ENCODE peak calls at places on chromosomes 6 and 20, in four cellular contexts. F is HCT116, M is HFF-Myc, E is glutamatergic neuron. X is an unnamed sample.

GRCh38 chr20:24917797-24918578 is 31.1 kb upstream of the CST7 start:
- DNase-seq in F (peak; percentile 23), E (peak; percentile 85), M (peak; percentile 19), X (no peak)

GRCh38 chr6:24520929-24521546 is 26.3 kb downstream of the ALDH5A1 start:
- DNase-seq in M (no peak), E (peak; percentile 72), F (peak; percentile 23), X (peak; percentile 35)

GRCh38 chr6:33075568-33076405 is at the start of gene HLA-DPB1:
- DNase-seq in E (no peak), M (no peak), F (peak; percentile 52), X (peak; percentile 42)

GRCh38 chr6:139372326-139373153 is 1.9 kb downstream of the CITED2 start:
- DNase-seq in M (no peak), F (no peak), E (no peak), X (no peak)

GRCh38 chr20:63486300-63486855 is 12.5 kb downstream of the EEF1A2 start:
- DNase-seq in E (no peak), F (no peak), M (no peak), X (no peak)

GRCh38 chr20:20084296-20084752 is 32.0 kb downstream of the CFAP61 start:
- DNase-seq in M (no peak), F (no peak), E (peak; percentile 24), X (no peak)

GRCh38 chr6:142861711-142862110 is 83.3 kb downstream of the HIVEP2 start:
- DNase-seq in F (no peak), E (no peak), M (no peak), X (no peak)

GRCh38 chr6:21953831-21954801 is 342.7 kb downstream of the PRL start:
- DNase-seq in E (peak; percentile 50), M (peak; percentile 81), F (no peak), X (no peak)

GRCh38 chr6:77173472-77174074 is 289.7 kb downstream of the HTR1B start:
- DNase-seq in F (no peak), M (no peak), E (no peak), X (no peak)

GRCh38 chr6:32991972-32992371 is 17.4 kb downstream of the HLA-DOA start:
- DNase-seq in E (no peak), M (no peak), F (no peak), X (no peak)

GRCh38 chr6:143680157-143680556 is 2.4 kb downstream of the PHACTR2 start:
- DNase-seq in E (no peak), M (no peak), F (no peak), X (no peak)

GRCh38 chr20:47770931-47771330 is 14.3 kb downstream of the SULF2 start:
- DNase-seq in E (no peak), M (no peak), F (no peak), X (no peak)

GRCh38 chr20:57622579-57623381 is 2.6 kb upstream of the ZBP1 start:
- DNase-seq in F (peak; percentile 45), M (peak; percentile 49), E (peak; percentile 69), X (peak; percentile 47)

GRCh38 chr6:8944548-8944947 is 509.2 kb upstream of the SLC35B3 start:
- DNase-seq in M (no peak), F (no peak), E (no peak), X (no peak)

GRCh38 chr6:26045046-26045938 is 41.9 kb upstream of the HFE start:
- DNase-seq in F (no peak), M (peak; percentile 97), E (no peak), X (peak; percentile 51)

GRCh38 chr20:59777814-59778575 is 155.4 kb downstream of the SYCP2 start:
- DNase-seq in F (no peak), M (no peak), E (no peak), X (no peak)

GRCh38 chr20:1364106-1364505 is 28.7 kb downstream of the FKBP1A start:
- DNase-seq in E (no peak), F (no peak), M (no peak), X (no peak)

GRCh38 chr6:37459981-37460800 is 27.2 kb downstream of the CMTR1 start:
- DNase-seq in M (no peak), E (peak; percentile 71), F (no peak), X (no peak)

GRCh38 chr6:45743028-45743615 is 272.5 kb downstream of the CLIC5 start:
- DNase-seq in F (no peak), E (no peak), M (no peak), X (no peak)

GRCh38 chr20:11266571-11266970 is 592.8 kb upstream of the JAG1 start:
- DNase-seq in M (no peak), F (no peak), E (no peak), X (no peak)

GRCh38 chr20:59561228-59561605 is 43.1 kb upstream of the PHACTR3 start:
- DNase-seq in M (no peak), E (no peak), F (no peak), X (no peak)

GRCh38 chr20:33731693-33732165 is at the start of gene ZNF341:
- DNase-seq in M (no peak), E (peak; percentile 92), F (peak; percentile 39), X (no peak)

GRCh38 chr20:33729101-33729500 is 2.7 kb upstream of the ZNF341 start:
- DNase-seq in M (no peak), E (no peak), F (no peak), X (no peak)

GRCh38 chr20:33730946-33731692 is 677 bp upstream of the ZNF341 start:
- DNase-seq in M (no peak), E (no peak), F (no peak), X (no peak)

GRCh38 chr20:33733654-33734576 is 2.1 kb downstream of the ZNF341 start:
- DNase-seq in E (no peak), M (no peak), F (no peak), X (peak; percentile 24)

DNA sequence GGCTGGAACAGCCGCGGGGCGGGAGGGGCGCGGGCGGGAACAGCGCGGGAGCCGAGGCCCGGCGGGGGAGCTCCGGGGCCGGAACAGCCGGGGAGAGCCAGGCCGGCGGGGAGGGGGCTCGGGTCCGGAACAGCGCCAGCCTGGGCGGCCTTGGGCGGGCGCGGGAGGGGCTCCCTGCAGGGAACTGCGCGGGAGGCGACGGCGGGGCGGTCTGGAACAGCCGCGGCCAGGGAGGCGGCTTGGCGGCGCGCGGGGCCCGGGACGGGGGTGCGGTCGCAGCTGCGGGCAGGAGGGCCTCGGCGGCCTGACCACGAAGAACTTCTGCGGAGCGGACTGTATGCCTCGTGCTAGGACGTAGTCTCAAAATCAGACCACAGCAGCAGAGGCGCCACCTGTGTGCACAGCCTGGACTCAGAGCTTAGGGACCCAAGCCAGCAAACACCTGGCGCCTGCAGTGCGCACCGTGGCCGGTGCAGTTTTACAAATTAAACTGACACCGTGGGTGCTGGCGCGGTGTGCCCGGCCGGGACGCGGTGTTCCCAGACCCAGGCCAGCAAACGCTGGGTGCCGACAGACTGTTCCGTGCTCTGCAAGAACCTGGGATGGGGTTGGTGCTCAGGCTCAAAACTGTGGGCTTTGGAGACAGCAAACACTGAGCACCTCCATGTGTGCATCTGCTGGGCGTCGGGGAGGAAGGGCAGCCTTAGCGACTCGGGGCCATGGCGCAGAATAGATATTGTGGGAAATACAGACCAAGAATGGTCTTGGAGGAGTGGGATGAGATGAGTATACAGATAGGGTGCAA is 572 bp downstream of the ZNF341 start:
- DNase-seq in F (peak; percentile 57), M (no peak), E (peak; percentile 89), X (peak; percentile 96)
- TF ChIP-seq CTCF in F (no peak), M (no peak), E (no peak), X (no peak)

GRCh38 chr20:21698494-21699215 is 6.8 kb upstream of the PAX1 start:
- DNase-seq in M (no peak), E (no peak), F (no peak), X (no peak)

GRCh38 chr20:21699216-21699508 is 6.3 kb upstream of the PAX1 start:
- DNase-seq in E (no peak), M (no peak), F (no peak), X (no peak)

GRCh38 chr20:21693322-21693721 is 12.1 kb upstream of the PAX1 start:
- DNase-seq in F (no peak), E (no peak), M (no peak), X (no peak)
- TF ChIP-seq CTCF in F (peak; percentile 36), E (peak; percentile 60), M (peak; percentile 8), X (no peak)

GRCh38 chr6:104711371-104711770 is 148.3 kb downstream of the HACE1 start:
- DNase-seq in M (peak; percentile 50), F (no peak), E (no peak), X (no peak)
- TF ChIP-seq CTCF in M (no peak), F (no peak), E (no peak), X (no peak)

DNA sequence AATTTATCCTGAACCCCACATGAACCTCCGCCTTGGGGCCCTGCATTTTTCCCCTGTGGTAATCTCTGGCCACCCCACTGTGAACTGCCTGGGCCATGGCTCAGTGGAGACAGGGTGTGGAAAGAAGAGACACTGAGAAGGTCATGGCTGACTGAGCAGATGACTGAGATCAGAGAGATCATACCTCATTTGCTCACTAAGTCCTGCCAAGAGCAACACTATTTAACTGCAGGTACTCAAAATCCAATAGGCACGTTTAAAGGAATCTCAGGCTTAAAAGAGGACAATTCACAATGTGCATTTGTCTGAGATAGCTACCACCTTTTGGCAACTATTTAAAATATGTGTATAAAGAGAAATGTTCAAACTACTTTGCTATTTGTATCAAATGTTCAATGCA is 305.0 kb downstream of the GMDS start:
- DNase-seq in F (no peak), E (no peak), M (no peak), X (no peak)
- TF ChIP-seq CTCF in F (no peak), E (no peak), M (no peak), X (no peak)

DNA sequence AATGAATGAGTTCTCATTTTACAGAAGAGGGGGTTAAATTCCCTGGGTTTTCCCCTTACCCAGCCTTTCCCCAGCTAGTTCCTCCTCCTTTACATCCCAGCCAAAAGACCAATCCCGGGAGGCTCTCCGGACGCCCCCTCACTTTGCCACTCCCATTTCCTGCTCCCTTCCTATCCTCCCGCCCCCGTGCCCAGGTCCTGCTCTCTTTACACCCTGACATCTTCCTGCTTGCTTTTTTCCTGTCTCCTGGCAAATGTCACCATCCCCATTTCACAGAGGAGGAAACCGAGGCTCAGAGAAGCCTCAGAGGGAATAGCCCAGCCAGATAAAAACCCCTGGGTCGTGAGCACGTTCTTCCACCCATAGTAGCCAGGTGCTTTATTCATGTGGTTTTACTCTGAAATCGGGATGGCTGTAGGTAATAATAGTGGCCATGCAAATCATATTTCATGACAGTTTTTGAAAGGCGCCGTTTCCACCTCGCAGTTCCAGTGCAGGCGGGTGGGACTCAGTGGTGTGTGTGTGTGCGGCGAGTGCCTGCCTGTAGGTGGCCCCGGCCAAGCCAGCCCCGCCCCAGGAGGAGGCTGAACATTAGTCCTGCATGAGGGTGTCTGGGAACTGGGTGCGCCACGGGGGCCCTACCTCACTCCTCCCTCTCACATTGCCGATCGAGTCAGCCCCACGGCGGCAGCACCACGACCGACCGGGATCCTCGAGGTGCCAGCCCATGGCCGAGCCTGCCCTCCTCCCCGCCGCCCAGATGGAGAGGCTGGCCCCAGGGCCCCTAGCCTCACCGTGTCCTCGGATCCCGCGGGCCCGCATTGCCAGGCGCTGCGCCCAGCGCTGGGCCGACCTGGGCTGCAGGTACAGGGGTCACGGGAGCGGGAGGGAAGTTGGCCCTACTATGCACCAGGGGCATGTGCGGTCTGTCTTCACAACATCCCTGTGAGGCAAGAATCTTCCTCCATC is at the start of gene ARHGAP40:
- DNase-seq in F (peak; percentile 42), E (peak; percentile 32), M (no peak), X (no peak)
- TF ChIP-seq CTCF in F (peak; percentile 60), E (no peak), M (no peak), X (no peak)

GRCh38 chr6:100460650-100461204 is 4.0 kb downstream of the SIM1 start:
- DNase-seq in F (no peak), E (no peak), M (no peak), X (no peak)
- TF ChIP-seq CTCF in F (peak; percentile 63), E (peak; percentile 89), M (peak; percentile 78), X (no peak)